ENCODE peak calls at places on chromosomes 12 and 14, in seven cellular contexts. One of them, this sample, is unnamed.

GRCh38 chr14:59438148-59438766 is 26.9 kb downstream of the GPR135 start:
- DNase-seq in CD8-positive, alpha-beta memory T cell: no peak
- DNase-seq in RWPE1: peak; percentile 20
- DNase-seq in NCI-H1105: no peak
- DNase-seq in pancreas: no peak
- DNase-seq in activated CD4-positive, CD25-positive, alpha-beta regulatory T cell: no peak
- DNase-seq in cardiac muscle cell: no peak
- DNase-seq in this sample: no peak

GRCh38 chr14:63045612-63046320 is 508 bp upstream of the KCNH5 start:
- DNase-seq in CD8-positive, alpha-beta memory T cell: no peak
- DNase-seq in NCI-H1105: peak; percentile 73
- DNase-seq in pancreas: peak; percentile 26
- DNase-seq in activated CD4-positive, CD25-positive, alpha-beta regulatory T cell: no peak
- DNase-seq in RWPE1: peak; percentile 18
- DNase-seq in cardiac muscle cell: peak; percentile 68
- DNase-seq in this sample: no peak

GRCh38 chr14:61103541-61104339 is 122.7 kb downstream of the SLC38A6 start:
- DNase-seq in RWPE1: peak; percentile 98
- DNase-seq in pancreas: no peak
- DNase-seq in cardiac muscle cell: no peak
- DNase-seq in activated CD4-positive, CD25-positive, alpha-beta regulatory T cell: no peak
- DNase-seq in NCI-H1105: no peak
- DNase-seq in CD8-positive, alpha-beta memory T cell: no peak
- DNase-seq in this sample: peak; percentile 26

GRCh38 chr12:105721051-105721825 is 390.7 kb downstream of the C12orf75 start:
- DNase-seq in RWPE1: no peak
- DNase-seq in activated CD4-positive, CD25-positive, alpha-beta regulatory T cell: no peak
- DNase-seq in cardiac muscle cell: no peak
- DNase-seq in CD8-positive, alpha-beta memory T cell: no peak
- DNase-seq in pancreas: no peak
- DNase-seq in NCI-H1105: peak; percentile 91
- DNase-seq in this sample: no peak

GRCh38 chr12:87140257-87140656 is 884.1 kb upstream of the MGAT4C start:
- DNase-seq in CD8-positive, alpha-beta memory T cell: no peak
- DNase-seq in NCI-H1105: no peak
- DNase-seq in cardiac muscle cell: no peak
- DNase-seq in activated CD4-positive, CD25-positive, alpha-beta regulatory T cell: no peak
- DNase-seq in RWPE1: peak; percentile 8
- DNase-seq in pancreas: no peak
- DNase-seq in this sample: no peak

GRCh38 chr14:84064296-84064695 is 1465.6 kb upstream of the FLRT2 start:
- DNase-seq in NCI-H1105: no peak
- DNase-seq in CD8-positive, alpha-beta memory T cell: no peak
- DNase-seq in cardiac muscle cell: no peak
- DNase-seq in pancreas: no peak
- DNase-seq in RWPE1: no peak
- DNase-seq in activated CD4-positive, CD25-positive, alpha-beta regulatory T cell: no peak
- DNase-seq in this sample: no peak

GRCh38 chr12:123054371-123054770 is 73.9 kb downstream of the ARL6IP4 start:
- DNase-seq in cardiac muscle cell: no peak
- DNase-seq in RWPE1: no peak
- DNase-seq in CD8-positive, alpha-beta memory T cell: no peak
- DNase-seq in pancreas: no peak
- DNase-seq in activated CD4-positive, CD25-positive, alpha-beta regulatory T cell: no peak
- DNase-seq in NCI-H1105: no peak
- DNase-seq in this sample: no peak

GRCh38 chr12:6632026-6632978 is 3.5 kb downstream of the LPAR5 start:
- DNase-seq in pancreas: no peak
- DNase-seq in CD8-positive, alpha-beta memory T cell: peak; percentile 30
- DNase-seq in activated CD4-positive, CD25-positive, alpha-beta regulatory T cell: peak; percentile 28
- DNase-seq in RWPE1: peak; percentile 28
- DNase-seq in NCI-H1105: no peak
- DNase-seq in cardiac muscle cell: no peak
- DNase-seq in this sample: no peak

GRCh38 chr12:117076410-117077372 is 22.5 kb downstream of the TESC start:
- DNase-seq in CD8-positive, alpha-beta memory T cell: no peak
- DNase-seq in RWPE1: no peak
- DNase-seq in cardiac muscle cell: no peak
- DNase-seq in activated CD4-positive, CD25-positive, alpha-beta regulatory T cell: no peak
- DNase-seq in NCI-H1105: no peak
- DNase-seq in pancreas: no peak
- DNase-seq in this sample: no peak

GRCh38 chr12:3420693-3421092 is 70.3 kb upstream of the PRMT8 start:
- DNase-seq in CD8-positive, alpha-beta memory T cell: no peak
- DNase-seq in NCI-H1105: no peak
- DNase-seq in pancreas: no peak
- DNase-seq in RWPE1: no peak
- DNase-seq in activated CD4-positive, CD25-positive, alpha-beta regulatory T cell: no peak
- DNase-seq in cardiac muscle cell: no peak
- DNase-seq in this sample: no peak

GRCh38 chr14:63893701-63894458 is 41.1 kb downstream of the SYNE2 start:
- DNase-seq in CD8-positive, alpha-beta memory T cell: no peak
- DNase-seq in cardiac muscle cell: peak; percentile 44
- DNase-seq in RWPE1: no peak
- DNase-seq in NCI-H1105: no peak
- DNase-seq in pancreas: peak; percentile 51
- DNase-seq in activated CD4-positive, CD25-positive, alpha-beta regulatory T cell: no peak
- DNase-seq in this sample: peak; percentile 52

GRCh38 chr12:28938056-28938455 is 211.0 kb upstream of the FAR2 start:
- DNase-seq in NCI-H1105: peak; percentile 30
- DNase-seq in CD8-positive, alpha-beta memory T cell: no peak
- DNase-seq in RWPE1: no peak
- DNase-seq in pancreas: no peak
- DNase-seq in activated CD4-positive, CD25-positive, alpha-beta regulatory T cell: no peak
- DNase-seq in cardiac muscle cell: no peak
- DNase-seq in this sample: no peak

GRCh38 chr14:77337880-77338279 is 17.0 kb downstream of the GSTZ1 start:
- DNase-seq in cardiac muscle cell: no peak
- DNase-seq in activated CD4-positive, CD25-positive, alpha-beta regulatory T cell: no peak
- DNase-seq in RWPE1: no peak
- DNase-seq in CD8-positive, alpha-beta memory T cell: no peak
- DNase-seq in pancreas: no peak
- DNase-seq in NCI-H1105: no peak
- DNase-seq in this sample: no peak

GRCh38 chr12:6698352-6699046 is 2.1 kb downstream of the PIANP start:
- DNase-seq in activated CD4-positive, CD25-positive, alpha-beta regulatory T cell: no peak
- DNase-seq in RWPE1: no peak
- DNase-seq in CD8-positive, alpha-beta memory T cell: no peak
- DNase-seq in NCI-H1105: no peak
- DNase-seq in pancreas: no peak
- DNase-seq in cardiac muscle cell: no peak
- DNase-seq in this sample: no peak

GRCh38 chr12:131012279-131013069 is 58.8 kb downstream of the ADGRD1 start:
- DNase-seq in activated CD4-positive, CD25-positive, alpha-beta regulatory T cell: no peak
- DNase-seq in pancreas: no peak
- DNase-seq in CD8-positive, alpha-beta memory T cell: no peak
- DNase-seq in RWPE1: no peak
- DNase-seq in NCI-H1105: no peak
- DNase-seq in cardiac muscle cell: no peak
- DNase-seq in this sample: peak; percentile 84

GRCh38 chr14:42193426-42193766 is 586.7 kb downstream of the LRFN5 start:
- DNase-seq in NCI-H1105: no peak
- DNase-seq in CD8-positive, alpha-beta memory T cell: no peak
- DNase-seq in pancreas: no peak
- DNase-seq in cardiac muscle cell: no peak
- DNase-seq in RWPE1: no peak
- DNase-seq in activated CD4-positive, CD25-positive, alpha-beta regulatory T cell: no peak
- DNase-seq in this sample: no peak

GRCh38 chr12:96140110-96140509 is 54.1 kb upstream of the ELK3 start:
- DNase-seq in NCI-H1105: no peak
- DNase-seq in pancreas: no peak
- DNase-seq in cardiac muscle cell: no peak
- DNase-seq in CD8-positive, alpha-beta memory T cell: no peak
- DNase-seq in activated CD4-positive, CD25-positive, alpha-beta regulatory T cell: no peak
- DNase-seq in RWPE1: no peak
- DNase-seq in this sample: no peak

GRCh38 chr12:85951823-85952222 is 77.7 kb downstream of the NTS start:
- DNase-seq in CD8-positive, alpha-beta memory T cell: no peak
- DNase-seq in RWPE1: peak; percentile 10
- DNase-seq in cardiac muscle cell: no peak
- DNase-seq in activated CD4-positive, CD25-positive, alpha-beta regulatory T cell: no peak
- DNase-seq in pancreas: no peak
- DNase-seq in NCI-H1105: no peak
- DNase-seq in this sample: no peak

GRCh38 chr12:32301216-32301615 is 98.1 kb upstream of the FGD4 start:
- DNase-seq in activated CD4-positive, CD25-positive, alpha-beta regulatory T cell: no peak
- DNase-seq in RWPE1: no peak
- DNase-seq in cardiac muscle cell: no peak
- DNase-seq in NCI-H1105: no peak
- DNase-seq in pancreas: no peak
- DNase-seq in CD8-positive, alpha-beta memory T cell: no peak
- DNase-seq in this sample: no peak

GRCh38 chr12:52370906-52371608 is 3.8 kb upstream of the KRT85 start:
- DNase-seq in CD8-positive, alpha-beta memory T cell: no peak
- DNase-seq in pancreas: no peak
- DNase-seq in NCI-H1105: no peak
- DNase-seq in activated CD4-positive, CD25-positive, alpha-beta regulatory T cell: no peak
- DNase-seq in cardiac muscle cell: no peak
- DNase-seq in RWPE1: no peak
- DNase-seq in this sample: no peak

GRCh38 chr14:103949386-103949785 is 7.1 kb upstream of the RD3L start:
- DNase-seq in pancreas: no peak
- DNase-seq in CD8-positive, alpha-beta memory T cell: no peak
- DNase-seq in cardiac muscle cell: no peak
- DNase-seq in activated CD4-positive, CD25-positive, alpha-beta regulatory T cell: no peak
- DNase-seq in RWPE1: no peak
- DNase-seq in NCI-H1105: no peak
- DNase-seq in this sample: no peak

GRCh38 chr14:33530358-33530757 is 420.5 kb downstream of the EGLN3 start:
- DNase-seq in pancreas: no peak
- DNase-seq in cardiac muscle cell: no peak
- DNase-seq in activated CD4-positive, CD25-positive, alpha-beta regulatory T cell: no peak
- DNase-seq in RWPE1: no peak
- DNase-seq in CD8-positive, alpha-beta memory T cell: no peak
- DNase-seq in NCI-H1105: peak; percentile 23
- DNase-seq in this sample: no peak

GRCh38 chr14:64217318-64217717 is 76.9 kb downstream of the ESR2 start:
- DNase-seq in cardiac muscle cell: no peak
- DNase-seq in RWPE1: no peak
- DNase-seq in NCI-H1105: no peak
- DNase-seq in pancreas: no peak
- DNase-seq in activated CD4-positive, CD25-positive, alpha-beta regulatory T cell: no peak
- DNase-seq in CD8-positive, alpha-beta memory T cell: no peak
- DNase-seq in this sample: no peak

This sample was measured in right lobe of liver.